ENCODE peak calls at places on chromosomes 1 and 21, in four cellular contexts. U is cardiac muscle cell, G is uterus, T is GM12865. H is an unnamed sample.

GRCh38 chr1:202968895-202969295 is 1.8 kb upstream of the CYB5R1 start:
- DNase-seq in U (peak), G (no peak), T (peak), H (no peak)

GRCh38 chr1:28887835-28888682 is 26.3 kb upstream of the EPB41 start:
- DNase-seq in U (peak), G (peak), T (no peak), H (no peak)

GRCh38 chr1:32874860-32875793 is 4.4 kb upstream of the FNDC5 start:
- DNase-seq in U (no peak), G (no peak), T (no peak), H (no peak)

GRCh38 chr1:206128192-206128591 is 11.0 kb upstream of the AVPR1B start:
- DNase-seq in U (no peak), G (no peak), T (no peak), H (peak)

GRCh38 chr1:52919051-52919719 is 2.4 kb downstream of the ECHDC2 start:
- DNase-seq in U (no peak), G (no peak), T (no peak), H (peak)

GRCh38 chr1:63368131-63368530 is 704 bp downstream of the ALG6 start:
- DNase-seq in U (no peak), G (no peak), T (peak), H (no peak)

GRCh38 chr1:12541274-12542137 is 76.5 kb downstream of the DHRS3 start:
- DNase-seq in U (peak), G (peak), T (no peak), H (no peak)

GRCh38 chr1:242784807-242785206 is 260.3 kb upstream of the PLD5 start:
- DNase-seq in U (no peak), G (no peak), T (no peak), H (no peak)

GRCh38 chr1:234624718-234625117 is 14.7 kb upstream of the IRF2BP2 start:
- DNase-seq in U (no peak), G (no peak), T (no peak), H (no peak)

GRCh38 chr1:207754942-207755689 is 3.3 kb downstream of the CD46 start:
- DNase-seq in U (peak), G (no peak), T (no peak), H (no peak)

GRCh38 chr1:53319296-53320101 is 8.4 kb downstream of the LRP8 start:
- DNase-seq in U (no peak), G (no peak), T (no peak), H (no peak)

GRCh38 chr1:75796376-75797272 is at the start of gene MSH4:
- DNase-seq in U (no peak), G (no peak), T (peak), H (no peak)

GRCh38 chr1:45543599-45544417 is 6.8 kb upstream of the AKR1A1 start:
- DNase-seq in U (peak), G (no peak), T (peak), H (no peak)

GRCh38 chr1:92483442-92484170 is 3.1 kb downstream of the GFI1 start:
- DNase-seq in U (peak), G (no peak), T (peak), H (no peak)

GRCh38 chr1:35882586-35882944 is 444 bp upstream of the AGO1 start:
- DNase-seq in U (no peak), G (no peak), T (no peak), H (no peak)

DNA sequence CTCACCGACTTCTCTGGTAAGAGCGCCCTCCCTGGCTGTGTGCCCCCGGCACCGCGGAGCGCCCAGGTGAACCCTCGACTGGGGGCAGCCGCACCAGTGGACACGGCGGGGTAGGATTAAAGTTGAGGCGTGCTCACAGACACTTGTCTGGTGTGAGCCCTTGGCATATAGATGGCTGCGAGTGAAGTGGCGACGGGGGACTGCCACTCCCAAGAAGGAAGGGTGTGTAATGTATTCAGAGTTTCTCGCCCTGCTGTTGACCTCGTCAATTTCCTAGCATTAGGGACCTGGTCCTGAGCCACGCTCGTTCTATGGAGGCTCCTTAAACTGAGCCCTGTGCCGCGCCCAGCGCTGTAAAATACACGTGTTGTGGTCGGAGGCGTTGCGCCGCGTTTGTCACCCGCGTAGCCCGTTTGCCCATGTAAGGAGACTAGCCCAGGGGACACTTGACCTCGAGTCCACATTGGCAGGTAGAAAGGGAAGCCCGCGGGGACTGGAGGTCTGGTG is 545 bp downstream of the EVA1C start:
- DNase-seq in U (no peak), G (peak), T (no peak), H (no peak)
- TF ChIP-seq CTCF in U (no peak), G (no peak), T (no peak), H (no peak)

GRCh38 chr1:245260116-245260882 is 105.5 kb downstream of the KIF26B start:
- DNase-seq in U (no peak), G (no peak), T (no peak), H (no peak)
- TF ChIP-seq CTCF in U (no peak), G (no peak), T (no peak), H (no peak)

DNA sequence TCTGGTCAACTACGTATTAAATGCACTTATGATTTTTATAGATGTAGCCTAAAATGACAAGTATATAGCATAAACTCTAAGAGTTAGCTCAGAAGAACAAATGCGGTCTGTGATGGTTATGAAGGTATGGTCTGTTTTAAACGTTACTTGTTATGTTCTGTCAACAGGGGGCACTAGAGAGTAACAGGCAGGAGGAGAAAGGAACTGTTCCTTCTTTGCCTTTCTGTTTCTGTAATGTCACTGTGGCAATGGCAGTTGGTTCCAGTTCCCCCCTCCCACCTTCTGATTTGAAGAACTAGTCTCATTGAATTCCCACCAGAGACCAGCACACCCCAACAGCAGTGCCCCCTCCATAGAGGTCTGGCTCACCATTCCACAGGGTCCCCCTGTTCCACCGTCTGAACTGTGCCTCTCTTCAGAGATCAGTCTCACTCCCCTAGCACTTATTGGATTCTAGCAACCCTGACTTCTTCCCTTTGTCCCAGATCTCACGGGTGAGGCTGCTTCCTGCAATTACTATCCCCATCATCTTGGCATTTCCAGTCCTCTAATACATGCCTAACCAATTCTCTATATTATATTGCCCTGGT is 14.0 kb downstream of the KRTAP24-1 start:
- DNase-seq in U (peak), G (no peak), T (peak), H (no peak)
- TF ChIP-seq CTCF in U (peak), G (no peak), T (peak), H (peak)

GRCh38 chr1:228082260-228082974 is at the start of gene ARF1:
- DNase-seq in U (peak), G (peak), T (peak), H (peak)
- TF ChIP-seq CTCF in U (no peak), G (peak), T (no peak), H (no peak)

GRCh38 chr1:201463071-201463552 is 5.9 kb downstream of the PHLDA3 start:
- DNase-seq in U (peak), G (no peak), T (no peak), H (no peak)
- TF ChIP-seq CTCF in U (peak), G (no peak), T (no peak), H (no peak)

DNA sequence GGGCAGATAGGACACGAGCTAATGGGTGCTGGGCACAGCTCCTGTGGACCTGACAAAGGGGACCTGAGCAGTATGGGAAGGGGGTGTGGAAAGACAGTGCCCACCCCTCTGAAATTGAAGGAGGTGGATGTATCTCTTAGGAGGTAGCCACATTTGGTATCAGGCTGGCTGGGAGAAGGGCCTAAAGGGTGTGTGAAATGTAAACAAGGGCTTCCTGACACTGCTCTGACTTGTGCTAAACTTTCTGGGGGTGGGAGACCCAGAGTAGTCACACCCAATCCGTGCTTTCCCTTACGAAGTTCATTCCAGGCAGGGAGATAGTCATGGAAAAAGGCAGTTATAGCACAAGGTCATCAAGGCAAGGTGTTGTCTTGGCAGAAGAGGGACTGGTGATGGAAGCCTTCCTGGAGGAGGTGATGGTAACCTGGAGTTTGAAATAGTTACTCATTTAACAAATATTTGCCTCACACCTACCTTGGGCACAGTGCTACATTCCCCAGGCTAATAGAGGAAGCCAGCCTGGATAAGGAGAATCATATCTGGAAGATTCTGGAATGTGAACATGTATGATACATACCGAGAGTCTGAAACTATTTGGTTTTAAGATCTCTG is 5.3 kb upstream of the CCDC24 start:
- DNase-seq in U (no peak), G (no peak), T (no peak), H (no peak)
- TF ChIP-seq CTCF in U (no peak), G (no peak), T (no peak), H (no peak)

GRCh38 chr1:228236744-228237143 is 28.9 kb downstream of the OBSCN start:
- DNase-seq in U (peak), G (no peak), T (peak), H (peak)
- TF ChIP-seq CTCF in U (peak), G (no peak), T (peak), H (peak)

GRCh38 chr1:108610073-108610472 is 50.2 kb downstream of the EEIG2 start:
- DNase-seq in U (peak), G (no peak), T (no peak), H (no peak)
- TF ChIP-seq CTCF in U (no peak), G (no peak), T (no peak), H (no peak)

DNA sequence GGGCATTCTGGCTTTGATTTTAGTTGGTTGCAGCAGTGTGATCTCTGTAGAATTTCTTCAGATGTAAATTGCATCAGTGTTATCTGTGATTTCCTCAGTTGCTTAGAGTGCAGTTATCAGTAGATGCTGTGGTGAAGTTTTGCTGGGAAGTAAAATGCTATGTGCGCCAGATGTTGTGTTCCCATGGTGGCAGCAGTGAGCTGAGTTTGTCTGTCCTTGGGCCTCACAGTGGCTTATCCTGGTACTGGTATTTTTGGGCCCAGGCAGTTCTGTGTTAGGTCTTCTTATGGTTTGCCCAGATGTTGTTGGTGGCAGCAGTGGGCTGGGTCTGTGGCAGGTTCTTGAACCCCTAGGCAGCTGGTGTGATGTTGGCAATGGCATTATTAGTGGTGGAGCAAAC is 1242.1 kb downstream of the PLA2G4A start:
- DNase-seq in U (no peak), G (no peak), T (no peak), H (no peak)
- TF ChIP-seq CTCF in U (no peak), G (no peak), T (no peak), H (no peak)

H was measured in osteocyte.